ENCODE peak calls at places on chromosomes 12 and 14, in six cellular contexts. W is HFFc6, A is H9, H is fibroblast of mammary gland, Y is endothelial cell, E is AG09319. U is an unnamed sample.

GRCh38 chr14:67940476-67940875 is 120.9 kb downstream of the RAD51B start:
- DNase-seq in W (no peak), A (no peak), H (peak), Y (no peak), E (peak), U (no peak)

GRCh38 chr14:72901361-72901760 is 7.5 kb upstream of the DPF3 start:
- DNase-seq in W (no peak), A (no peak), H (no peak), Y (no peak), E (no peak), U (no peak)

GRCh38 chr12:8449293-8449944 is 6.3 kb upstream of the CLEC6A start:
- DNase-seq in W (no peak), A (peak), H (no peak), Y (no peak), E (no peak), U (no peak)

GRCh38 chr12:30514666-30515065 is 181.0 kb downstream of the IPO8 start:
- DNase-seq in W (no peak), A (no peak), H (no peak), Y (no peak), E (no peak), U (no peak)

GRCh38 chr12:62917939-62918338 is 17.0 kb downstream of the PPM1H start:
- DNase-seq in W (no peak), A (no peak), H (peak), Y (no peak), E (no peak), U (no peak)

GRCh38 chr12:95705143-95705542 is 85.4 kb downstream of the NTN4 start:
- DNase-seq in W (no peak), A (no peak), H (no peak), Y (no peak), E (no peak), U (no peak)

GRCh38 chr12:130775953-130776856 is 60.1 kb upstream of the RIMBP2 start:
- DNase-seq in W (peak), A (peak), H (peak), Y (peak), E (peak), U (no peak)

GRCh38 chr14:97517566-97518234 is 720.5 kb downstream of the VRK1 start:
- DNase-seq in W (no peak), A (no peak), H (no peak), Y (no peak), E (no peak), U (no peak)

GRCh38 chr12:49347307-49348237 is 884 bp downstream of the DNAJC22 start:
- DNase-seq in W (peak), A (peak), H (peak), Y (peak), E (no peak), U (no peak)

GRCh38 chr12:110282956-110283817 is 2.1 kb downstream of the ATP2A2 start:
- DNase-seq in W (no peak), A (no peak), H (no peak), Y (no peak), E (no peak), U (no peak)

GRCh38 chr12:774051-774614 is 21.8 kb downstream of the WNK1 start:
- DNase-seq in W (no peak), A (no peak), H (no peak), Y (no peak), E (no peak), U (no peak)

GRCh38 chr14:88168498-88169165 is 154.4 kb downstream of the KCNK10 start:
- DNase-seq in W (peak), A (peak), H (peak), Y (peak), E (no peak), U (no peak)

GRCh38 chr14:72172075-72172474 is 239.8 kb downstream of the RGS6 start:
- DNase-seq in W (no peak), A (no peak), H (no peak), Y (no peak), E (no peak), U (no peak)

GRCh38 chr12:68462799-68463198 is 130.6 kb upstream of the MDM1 start:
- DNase-seq in W (no peak), A (no peak), H (no peak), Y (no peak), E (no peak), U (no peak)

GRCh38 chr14:52349731-52350130 is 35.6 kb downstream of the PTGER2 start:
- DNase-seq in W (no peak), A (no peak), H (peak), Y (no peak), E (no peak), U (no peak)

GRCh38 chr12:9258676-9259075 is 50.5 kb upstream of the PZP start:
- DNase-seq in W (no peak), A (no peak), H (no peak), Y (no peak), E (no peak), U (no peak)

GRCh38 chr12:128140551-128140950 is 126.4 kb upstream of the TMEM132C start:
- DNase-seq in W (no peak), A (no peak), H (no peak), Y (no peak), E (no peak), U (no peak)

GRCh38 chr12:93011100-93011499 is 82.0 kb upstream of the EEA1 start:
- DNase-seq in W (no peak), A (no peak), H (no peak), Y (no peak), E (no peak), U (no peak)

GRCh38 chr14:60199321-60199720 is 34.1 kb upstream of the DHRS7 start:
- DNase-seq in W (no peak), A (no peak), H (no peak), Y (no peak), E (no peak), U (no peak)

GRCh38 chr12:105444809-105445102 is 114.3 kb downstream of the C12orf75 start:
- DNase-seq in W (peak), A (no peak), H (no peak), Y (no peak), E (no peak), U (no peak)

GRCh38 chr12:45634273-45634917 is 95.1 kb upstream of the ARID2 start:
- DNase-seq in W (no peak), A (no peak), H (no peak), Y (no peak), E (no peak), U (no peak)

GRCh38 chr14:58836303-58836702 is 198.5 kb downstream of the DACT1 start:
- DNase-seq in W (no peak), A (no peak), H (no peak), Y (no peak), E (no peak), U (no peak)

GRCh38 chr12:12636641-12637040 is 25.0 kb downstream of the CREBL2 start:
- DNase-seq in W (no peak), A (no peak), H (no peak), Y (no peak), E (no peak), U (no peak)

GRCh38 chr12:114371733-114372132 is 34.2 kb downstream of the TBX5 start:
- DNase-seq in W (no peak), A (no peak), H (no peak), Y (no peak), E (no peak), U (no peak)

GRCh38 chr14:70392676-70393075 is 24.2 kb downstream of the SYNJ2BP start:
- DNase-seq in W (no peak), A (no peak), H (peak), Y (no peak), E (no peak), U (no peak)

GRCh38 chr14:57866199-57866755 is 385 bp upstream of the SLC35F4 start:
- DNase-seq in W (no peak), A (no peak), H (no peak), Y (no peak), E (no peak), U (no peak)

GRCh38 chr12:4870423-4870822 is 39.3 kb upstream of the KCNA1 start:
- DNase-seq in W (no peak), A (no peak), H (no peak), Y (no peak), E (no peak), U (no peak)

GRCh38 chr12:1805441-1806081 is 14.8 kb upstream of the LRTM2 start:
- DNase-seq in W (no peak), A (no peak), H (no peak), Y (no peak), E (no peak), U (no peak)

GRCh38 chr12:14691560-14691959 is 4.8 kb downstream of the GUCY2C start:
- DNase-seq in W (no peak), A (no peak), H (peak), Y (no peak), E (no peak), U (peak)

GRCh38 chr12:91007531-91008290 is 2.9 kb upstream of the EPYC start:
- DNase-seq in W (no peak), A (no peak), H (no peak), Y (no peak), E (no peak), U (no peak)

GRCh38 chr14:59344711-59345455 is 120.3 kb downstream of the GPR135 start:
- DNase-seq in W (no peak), A (no peak), H (no peak), Y (no peak), E (no peak), U (no peak)

GRCh38 chr12:25764409-25764808 is 194.1 kb upstream of the RASSF8 start:
- DNase-seq in W (no peak), A (no peak), H (no peak), Y (no peak), E (no peak), U (no peak)

GRCh38 chr12:9673404-9674225 is 4.1 kb downstream of the CLEC2D start:
- DNase-seq in W (peak), A (peak), H (peak), Y (no peak), E (peak), U (no peak)

GRCh38 chr12:124837958-124838803 is 25.5 kb downstream of the SCARB1 start:
- DNase-seq in W (peak), A (no peak), H (peak), Y (no peak), E (peak), U (no peak)

GRCh38 chr12:131044760-131045381 is 91.2 kb downstream of the ADGRD1 start:
- DNase-seq in W (no peak), A (no peak), H (no peak), Y (no peak), E (no peak), U (peak)

GRCh38 chr12:121602766-121603165 is 21.9 kb upstream of the KDM2B start:
- DNase-seq in W (no peak), A (no peak), H (no peak), Y (no peak), E (no peak), U (no peak)

GRCh38 chr14:23941230-23941629 is 12.3 kb upstream of the DHRS4 start:
- DNase-seq in W (no peak), A (no peak), H (no peak), Y (no peak), E (no peak), U (no peak)

GRCh38 chr14:36517242-36518030 is 2.6 kb downstream of the NKX2-1 start:
- DNase-seq in W (no peak), A (peak), H (no peak), Y (no peak), E (no peak), U (no peak)

GRCh38 chr14:39704581-39704980 is 272.3 kb upstream of the FBXO33 start:
- DNase-seq in W (no peak), A (no peak), H (no peak), Y (no peak), E (no peak), U (no peak)
- TF ChIP-seq CTCF in W (no peak), A (no peak), H (no peak), Y (no peak), E (no peak), U (no peak)

DNA sequence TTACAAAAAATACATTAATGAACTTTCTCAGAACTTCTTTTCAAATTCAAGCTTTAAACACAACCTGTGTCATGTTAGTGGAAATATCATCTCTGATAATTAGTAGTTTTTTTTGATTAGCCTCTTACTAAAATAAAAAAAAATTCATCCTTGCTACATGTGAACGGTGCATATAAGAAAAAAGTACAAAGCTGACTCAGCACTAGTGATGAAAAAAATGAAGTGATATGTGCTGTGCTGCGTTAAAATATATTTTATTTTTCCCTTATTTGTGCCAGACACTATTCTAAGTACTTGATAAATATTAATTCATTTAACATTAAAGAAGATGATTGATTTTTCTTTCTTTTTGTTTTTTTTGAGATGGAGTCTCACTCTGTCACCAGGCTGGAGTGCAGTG is 7.5 kb downstream of the IKBIP start:
- DNase-seq in W (no peak), A (no peak), H (no peak), Y (no peak), E (no peak), U (no peak)
- TF ChIP-seq CTCF in W (no peak), A (no peak), H (no peak), Y (no peak), E (no peak), U (no peak)

DNA sequence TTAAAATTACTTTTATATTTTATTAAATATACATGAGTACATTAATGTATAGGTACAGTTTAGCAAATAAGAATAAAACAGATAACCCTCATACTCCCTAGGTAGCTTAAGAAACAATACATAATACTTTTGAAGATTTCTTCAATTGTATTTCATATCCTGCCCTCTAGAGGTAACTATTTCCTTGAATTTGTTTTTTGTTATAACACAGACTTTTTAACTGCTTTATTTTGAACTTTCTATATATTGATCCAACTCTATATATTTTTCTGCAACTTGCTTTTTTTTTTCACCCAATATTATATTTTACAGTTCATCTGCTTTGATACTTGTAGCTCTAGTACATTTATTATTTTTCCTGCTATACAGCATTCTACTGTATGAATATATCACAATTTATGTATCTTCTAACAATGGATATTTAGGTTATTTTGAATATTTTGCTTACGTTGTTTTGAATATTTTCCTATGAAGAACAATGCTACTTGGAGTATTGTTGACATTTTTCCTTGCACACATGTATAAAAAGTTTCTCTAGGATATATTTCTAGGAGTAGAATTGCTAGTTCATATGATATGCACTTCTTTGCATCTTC is 72.8 kb upstream of the ABCD2 start:
- DNase-seq in W (no peak), A (no peak), H (peak), Y (no peak), E (no peak), U (no peak)
- TF ChIP-seq CTCF in W (peak), A (peak), H (peak), Y (peak), E (peak), U (no peak)

DNA sequence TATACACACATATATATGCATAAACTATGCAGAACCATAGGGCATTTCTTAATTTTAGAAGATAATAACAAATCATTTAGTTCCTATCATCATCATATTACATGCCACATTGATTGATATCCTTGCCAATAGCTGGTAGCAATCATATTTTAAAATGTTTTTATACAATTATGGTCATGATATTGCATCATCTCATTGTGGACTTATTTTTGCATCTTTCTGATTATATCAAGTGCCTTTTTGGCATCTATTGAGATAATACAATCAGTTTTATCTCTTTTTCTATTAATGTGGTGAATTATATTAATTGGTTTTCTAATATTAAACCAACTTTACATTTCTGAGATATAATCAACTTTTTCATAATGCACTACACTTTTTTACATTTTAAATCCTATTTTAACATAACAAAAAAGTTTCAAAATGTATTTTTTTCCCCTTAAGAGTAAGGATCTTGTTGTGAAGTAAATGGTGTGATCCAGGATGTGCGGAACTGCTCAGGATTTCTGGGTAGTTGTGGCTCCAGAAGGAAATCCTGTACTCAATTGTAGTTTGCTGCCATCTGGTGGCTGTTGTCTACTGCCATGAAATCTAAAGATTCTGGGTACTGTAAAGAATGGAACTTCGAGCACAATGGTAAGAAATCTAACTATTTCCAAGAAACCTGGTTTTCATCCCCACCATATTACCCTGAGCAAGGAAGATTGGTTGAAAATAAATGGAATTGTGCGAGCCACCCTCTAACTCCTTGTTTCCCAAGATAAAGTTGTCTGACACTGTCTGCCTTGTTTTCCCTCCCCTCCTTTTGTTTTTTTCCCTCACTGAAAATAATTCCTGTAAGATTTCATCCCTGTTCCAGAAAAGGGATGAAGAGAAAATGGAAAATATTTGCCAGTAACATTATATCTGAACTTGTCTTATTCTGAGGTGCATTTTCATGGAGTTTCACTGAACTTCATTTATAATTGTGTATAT is 17.0 kb downstream of the OR9K2 start:
- DNase-seq in W (peak), A (peak), H (peak), Y (peak), E (no peak), U (no peak)
- TF ChIP-seq CTCF in W (peak), A (peak), H (peak), Y (peak), E (peak), U (peak)

GRCh38 chr14:50714452-50715073 is 46.5 kb upstream of the SAV1 start:
- DNase-seq in W (peak), A (no peak), H (peak), Y (peak), E (no peak), U (no peak)
- TF ChIP-seq CTCF in W (peak), A (peak), H (peak), Y (peak), E (peak), U (peak)

DNA sequence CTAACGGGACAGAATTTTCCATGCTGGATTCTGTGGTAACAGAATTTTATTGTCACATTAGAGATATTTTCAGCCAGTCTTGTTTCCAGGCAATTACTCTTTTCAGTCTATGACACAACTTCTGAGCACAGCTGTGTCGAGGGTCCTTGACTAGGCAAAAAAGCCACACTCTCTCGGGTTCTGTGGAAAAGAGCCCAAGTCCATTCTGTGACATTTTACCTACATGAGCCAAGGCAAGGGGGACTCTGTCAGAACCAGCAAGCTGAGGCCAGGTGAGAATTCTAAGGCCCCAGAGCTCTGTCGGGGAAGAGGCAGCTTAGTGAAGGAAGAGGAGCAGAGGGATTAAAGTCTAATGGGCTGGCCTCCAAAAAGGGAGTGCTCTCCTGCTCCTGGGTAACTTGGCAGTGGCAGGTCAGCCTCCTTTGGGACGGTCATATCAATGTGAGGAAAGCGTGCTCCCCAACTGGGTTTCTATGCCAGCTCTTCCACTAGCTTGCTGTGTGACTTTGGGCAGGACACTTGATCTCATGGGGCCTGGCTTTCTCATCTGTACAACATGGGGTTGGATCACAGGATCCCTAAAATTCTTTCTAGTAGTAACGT is 16.0 kb upstream of the RIC8B start:
- DNase-seq in W (no peak), A (no peak), H (no peak), Y (no peak), E (no peak), U (no peak)
- TF ChIP-seq CTCF in W (no peak), A (no peak), H (no peak), Y (no peak), E (no peak), U (no peak)

GRCh38 chr12:28216016-28216415 is 25.8 kb downstream of the CCDC91 start:
- DNase-seq in W (no peak), A (no peak), H (no peak), Y (no peak), E (no peak), U (no peak)
- TF ChIP-seq CTCF in W (no peak), A (no peak), H (no peak), Y (no peak), E (no peak), U (no peak)

DNA sequence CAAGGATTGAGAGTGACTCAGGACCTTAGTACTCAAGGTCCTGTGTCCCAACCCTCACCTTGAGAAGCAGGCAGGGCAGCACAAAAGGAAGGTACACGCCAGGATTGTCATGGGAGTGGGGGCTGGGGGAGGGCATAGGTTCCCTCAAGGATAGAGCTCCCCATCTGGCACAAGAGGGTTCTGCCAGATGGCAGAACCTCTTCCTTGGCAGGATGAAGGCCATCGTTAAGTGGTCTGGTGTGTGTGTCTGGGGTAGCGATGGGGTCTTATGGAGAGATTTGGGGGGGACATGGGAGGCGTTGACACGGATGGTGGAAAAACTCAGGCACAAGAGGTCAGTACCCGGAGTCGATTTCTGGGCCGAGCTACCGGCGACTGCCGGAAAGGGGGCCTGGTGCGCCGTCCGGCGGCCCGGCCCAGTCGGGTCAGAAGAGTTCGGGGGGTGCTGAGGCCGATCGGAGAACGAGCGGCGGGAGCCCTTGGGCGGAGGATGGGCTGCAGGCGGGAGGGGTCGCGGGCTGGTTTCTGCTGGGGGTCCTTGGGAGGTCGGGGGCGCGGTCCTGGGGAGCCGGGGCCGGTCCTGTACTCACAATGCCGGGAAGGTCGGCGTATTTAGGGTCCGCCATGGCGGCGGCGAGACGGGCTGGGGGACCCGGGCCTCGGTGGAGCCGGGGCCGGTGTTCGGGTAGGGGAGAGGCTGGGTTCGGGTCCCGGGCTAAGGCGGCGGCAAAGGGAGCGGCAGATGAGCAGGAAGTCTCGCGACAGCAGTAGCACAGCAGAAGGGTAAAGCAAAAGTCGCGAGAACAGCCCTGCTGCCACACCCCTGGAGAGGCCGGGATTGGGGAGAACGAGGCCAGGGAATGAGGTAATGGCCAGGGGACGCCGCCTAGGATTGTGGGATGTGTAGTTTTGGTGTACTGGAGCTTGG is at the start of gene DCTN2:
- DNase-seq in W (peak), A (peak), H (peak), Y (peak), E (peak), U (peak)
- TF ChIP-seq CTCF in W (peak), A (no peak), H (no peak), Y (no peak), E (no peak), U (no peak)